ENCODE peak calls at places on chromosomes 16 and 17, in ten cellular contexts. One of them, this sample, is unnamed.

GRCh38 chr16:82638095-82638798 is 11.5 kb downstream of the CDH13 start:
- DNase-seq in effector memory CD4-positive, alpha-beta T cell: no peak
- DNase-seq in substantia nigra: no peak
- DNase-seq in body of pancreas: no peak
- DNase-seq in GM23338: no peak
- DNase-seq in heart right ventricle: no peak
- DNase-seq in aorta: no peak
- DNase-seq in neural progenitor cell: no peak
- DNase-seq in CD4-positive, alpha-beta memory T cell: no peak
- DNase-seq in Peyer's patch: no peak
- DNase-seq in this sample: no peak

GRCh38 chr17:17346428-17347233 is 43.5 kb downstream of the NT5M start:
- DNase-seq in effector memory CD4-positive, alpha-beta T cell: no peak
- DNase-seq in substantia nigra: no peak
- DNase-seq in body of pancreas: no peak
- DNase-seq in GM23338: no peak
- DNase-seq in heart right ventricle: no peak
- DNase-seq in aorta: peak; percentile 61
- DNase-seq in neural progenitor cell: no peak
- DNase-seq in CD4-positive, alpha-beta memory T cell: peak; percentile 13
- DNase-seq in Peyer's patch: peak; percentile 31
- DNase-seq in this sample: no peak

GRCh38 chr17:76501018-76501826 is at the start of gene RHBDF2:
- DNase-seq in effector memory CD4-positive, alpha-beta T cell: peak; percentile 92
- DNase-seq in substantia nigra: peak; percentile 84
- DNase-seq in body of pancreas: peak; percentile 96
- DNase-seq in GM23338: peak; percentile 90
- DNase-seq in heart right ventricle: peak; percentile 94
- DNase-seq in aorta: peak; percentile 96
- DNase-seq in neural progenitor cell: peak; percentile 94
- DNase-seq in CD4-positive, alpha-beta memory T cell: peak; percentile 92
- DNase-seq in Peyer's patch: peak; percentile 97
- DNase-seq in this sample: peak; percentile 78

GRCh38 chr17:39153541-39154111 is 2.2 kb upstream of the PLXDC1 start:
- DNase-seq in effector memory CD4-positive, alpha-beta T cell: peak; percentile 84
- DNase-seq in substantia nigra: peak; percentile 85
- DNase-seq in body of pancreas: peak; percentile 88
- DNase-seq in GM23338: peak; percentile 78
- DNase-seq in heart right ventricle: peak; percentile 92
- DNase-seq in aorta: peak; percentile 97
- DNase-seq in neural progenitor cell: peak; percentile 88
- DNase-seq in CD4-positive, alpha-beta memory T cell: peak; percentile 93
- DNase-seq in Peyer's patch: peak; percentile 96
- DNase-seq in this sample: peak; percentile 90

GRCh38 chr17:50270430-50271172 is 3.7 kb upstream of the TMEM92 start:
- DNase-seq in effector memory CD4-positive, alpha-beta T cell: no peak
- DNase-seq in substantia nigra: peak; percentile 14
- DNase-seq in body of pancreas: no peak
- DNase-seq in GM23338: peak; percentile 38
- DNase-seq in heart right ventricle: peak; percentile 37
- DNase-seq in aorta: no peak
- DNase-seq in neural progenitor cell: peak; percentile 50
- DNase-seq in CD4-positive, alpha-beta memory T cell: no peak
- DNase-seq in Peyer's patch: peak; percentile 53
- DNase-seq in this sample: no peak

GRCh38 chr16:53952215-53953208 is 248.6 kb downstream of the FTO start:
- DNase-seq in effector memory CD4-positive, alpha-beta T cell: no peak
- DNase-seq in substantia nigra: no peak
- DNase-seq in body of pancreas: no peak
- DNase-seq in GM23338: no peak
- DNase-seq in heart right ventricle: no peak
- DNase-seq in aorta: no peak
- DNase-seq in neural progenitor cell: no peak
- DNase-seq in CD4-positive, alpha-beta memory T cell: no peak
- DNase-seq in Peyer's patch: no peak
- DNase-seq in this sample: no peak

GRCh38 chr16:15672514-15673167 is 22.6 kb downstream of the NDE1 start:
- DNase-seq in effector memory CD4-positive, alpha-beta T cell: peak; percentile 77
- DNase-seq in substantia nigra: peak; percentile 84
- DNase-seq in body of pancreas: peak; percentile 85
- DNase-seq in GM23338: peak; percentile 8
- DNase-seq in heart right ventricle: peak; percentile 83
- DNase-seq in aorta: peak; percentile 94
- DNase-seq in neural progenitor cell: no peak
- DNase-seq in CD4-positive, alpha-beta memory T cell: peak; percentile 94
- DNase-seq in Peyer's patch: peak; percentile 93
- DNase-seq in this sample: no peak

GRCh38 chr17:42424991-42425610 is 2.0 kb upstream of the CAVIN1 start:
- DNase-seq in effector memory CD4-positive, alpha-beta T cell: no peak
- DNase-seq in substantia nigra: no peak
- DNase-seq in body of pancreas: no peak
- DNase-seq in GM23338: no peak
- DNase-seq in heart right ventricle: no peak
- DNase-seq in aorta: no peak
- DNase-seq in neural progenitor cell: no peak
- DNase-seq in CD4-positive, alpha-beta memory T cell: no peak
- DNase-seq in Peyer's patch: no peak
- DNase-seq in this sample: no peak

GRCh38 chr16:13421726-13422125 is 498.2 kb upstream of the ERCC4 start:
- DNase-seq in effector memory CD4-positive, alpha-beta T cell: no peak
- DNase-seq in substantia nigra: no peak
- DNase-seq in body of pancreas: no peak
- DNase-seq in GM23338: peak; percentile 34
- DNase-seq in heart right ventricle: no peak
- DNase-seq in aorta: no peak
- DNase-seq in neural progenitor cell: no peak
- DNase-seq in CD4-positive, alpha-beta memory T cell: no peak
- DNase-seq in Peyer's patch: no peak
- DNase-seq in this sample: no peak

GRCh38 chr17:35368086-35368824 is 5.2 kb downstream of the SLFN11 start:
- DNase-seq in effector memory CD4-positive, alpha-beta T cell: no peak
- DNase-seq in substantia nigra: peak; percentile 24
- DNase-seq in body of pancreas: peak; percentile 46
- DNase-seq in GM23338: peak; percentile 41
- DNase-seq in heart right ventricle: no peak
- DNase-seq in aorta: no peak
- DNase-seq in neural progenitor cell: no peak
- DNase-seq in CD4-positive, alpha-beta memory T cell: peak; percentile 44
- DNase-seq in Peyer's patch: peak; percentile 66
- DNase-seq in this sample: no peak

GRCh38 chr17:28712037-28712704 is 483 bp upstream of the PROCA1 start:
- DNase-seq in effector memory CD4-positive, alpha-beta T cell: peak; percentile 49
- DNase-seq in substantia nigra: peak; percentile 21
- DNase-seq in body of pancreas: peak; percentile 39
- DNase-seq in GM23338: peak; percentile 83
- DNase-seq in heart right ventricle: peak; percentile 68
- DNase-seq in aorta: peak; percentile 84
- DNase-seq in neural progenitor cell: peak; percentile 80
- DNase-seq in CD4-positive, alpha-beta memory T cell: peak; percentile 79
- DNase-seq in Peyer's patch: peak; percentile 82
- DNase-seq in this sample: no peak
- H3K27ac ChIP-seq in effector memory CD4-positive, alpha-beta T cell: peak overlapping the region; percentile 74
- H3K27ac ChIP-seq in substantia nigra: peak overlapping the region; percentile 68
- H3K27ac ChIP-seq in body of pancreas: no peak overlapping the region
- H3K27ac ChIP-seq in GM23338: peak overlapping the region; percentile 99
- H3K27ac ChIP-seq in heart right ventricle: peak overlapping the region; percentile 91
- H3K27ac ChIP-seq in aorta: no peak overlapping the region
- H3K27ac ChIP-seq in neural progenitor cell: peak overlapping the region; percentile 87
- H3K27ac ChIP-seq in CD4-positive, alpha-beta memory T cell: peak overlapping the region; percentile 85
- H3K27ac ChIP-seq in Peyer's patch: peak overlapping the region; percentile 85
- H3K27ac ChIP-seq in this sample: peak overlapping the region; percentile 97

GRCh38 chr17:65183736-65184135 is 46.6 kb downstream of the RGS9 start:
- DNase-seq in effector memory CD4-positive, alpha-beta T cell: no peak
- DNase-seq in substantia nigra: no peak
- DNase-seq in body of pancreas: no peak
- DNase-seq in GM23338: peak; percentile 97
- DNase-seq in heart right ventricle: no peak
- DNase-seq in aorta: no peak
- DNase-seq in neural progenitor cell: peak; percentile 76
- DNase-seq in CD4-positive, alpha-beta memory T cell: no peak
- DNase-seq in Peyer's patch: no peak
- DNase-seq in this sample: peak; percentile 65

GRCh38 chr17:65185060-65185459 is 47.9 kb downstream of the RGS9 start:
- DNase-seq in effector memory CD4-positive, alpha-beta T cell: no peak
- DNase-seq in substantia nigra: no peak
- DNase-seq in body of pancreas: no peak
- DNase-seq in GM23338: no peak
- DNase-seq in heart right ventricle: no peak
- DNase-seq in aorta: no peak
- DNase-seq in neural progenitor cell: no peak
- DNase-seq in CD4-positive, alpha-beta memory T cell: no peak
- DNase-seq in Peyer's patch: no peak
- DNase-seq in this sample: no peak

GRCh38 chr17:65184235-65184959 is 47.2 kb downstream of the RGS9 start:
- DNase-seq in effector memory CD4-positive, alpha-beta T cell: no peak
- DNase-seq in substantia nigra: no peak
- DNase-seq in body of pancreas: no peak
- DNase-seq in GM23338: no peak
- DNase-seq in heart right ventricle: no peak
- DNase-seq in aorta: no peak
- DNase-seq in neural progenitor cell: no peak
- DNase-seq in CD4-positive, alpha-beta memory T cell: no peak
- DNase-seq in Peyer's patch: no peak
- DNase-seq in this sample: no peak

GRCh38 chr17:65181237-65182061 is 44.3 kb downstream of the RGS9 start:
- DNase-seq in effector memory CD4-positive, alpha-beta T cell: no peak
- DNase-seq in substantia nigra: no peak
- DNase-seq in body of pancreas: no peak
- DNase-seq in GM23338: no peak
- DNase-seq in heart right ventricle: no peak
- DNase-seq in aorta: no peak
- DNase-seq in neural progenitor cell: no peak
- DNase-seq in CD4-positive, alpha-beta memory T cell: no peak
- DNase-seq in Peyer's patch: no peak
- DNase-seq in this sample: no peak

DNA sequence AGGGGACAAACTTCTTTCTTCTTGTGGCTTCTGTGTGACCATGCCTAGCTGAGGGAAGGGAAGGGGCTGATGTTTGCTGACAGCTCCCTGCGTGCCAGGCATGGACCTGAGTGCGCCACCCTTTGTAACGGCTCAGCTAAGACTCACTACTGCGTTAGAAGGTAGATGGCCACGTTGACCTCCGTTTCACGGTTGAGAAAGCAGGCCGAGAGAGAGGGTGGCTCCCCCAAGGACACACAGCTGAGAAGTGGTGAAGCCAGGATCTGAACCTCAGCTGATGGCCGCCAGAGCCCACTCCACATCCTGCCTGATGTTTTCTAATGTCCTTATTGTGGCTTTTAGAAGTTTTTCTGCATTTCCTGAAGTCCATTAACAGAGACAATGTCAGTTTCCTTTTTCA is 45.1 kb downstream of the RGS9 start:
- DNase-seq in effector memory CD4-positive, alpha-beta T cell: no peak
- DNase-seq in substantia nigra: no peak
- DNase-seq in body of pancreas: no peak
- DNase-seq in GM23338: no peak
- DNase-seq in heart right ventricle: no peak
- DNase-seq in aorta: no peak
- DNase-seq in neural progenitor cell: no peak
- DNase-seq in CD4-positive, alpha-beta memory T cell: no peak
- DNase-seq in Peyer's patch: no peak
- DNase-seq in this sample: no peak
- H3K27ac ChIP-seq in effector memory CD4-positive, alpha-beta T cell: no peak overlapping the region
- H3K27ac ChIP-seq in substantia nigra: no peak overlapping the region
- H3K27ac ChIP-seq in body of pancreas: no peak overlapping the region
- H3K27ac ChIP-seq in GM23338: peak overlapping the region; percentile 60
- H3K27ac ChIP-seq in heart right ventricle: no peak overlapping the region
- H3K27ac ChIP-seq in aorta: no peak overlapping the region
- H3K27ac ChIP-seq in neural progenitor cell: no peak overlapping the region
- H3K27ac ChIP-seq in CD4-positive, alpha-beta memory T cell: peak overlapping the region; percentile 30
- H3K27ac ChIP-seq in Peyer's patch: no peak overlapping the region
- H3K27ac ChIP-seq in this sample: no peak overlapping the region

GRCh38 chr16:3960049-3960809 is 79.7 kb upstream of the CREBBP start:
- DNase-seq in effector memory CD4-positive, alpha-beta T cell: no peak
- DNase-seq in substantia nigra: no peak
- DNase-seq in body of pancreas: no peak
- DNase-seq in GM23338: no peak
- DNase-seq in heart right ventricle: no peak
- DNase-seq in aorta: peak; percentile 56
- DNase-seq in neural progenitor cell: peak; percentile 26
- DNase-seq in CD4-positive, alpha-beta memory T cell: no peak
- DNase-seq in Peyer's patch: no peak
- DNase-seq in this sample: no peak

GRCh38 chr16:3961449-3961849 is 80.9 kb upstream of the CREBBP start:
- DNase-seq in effector memory CD4-positive, alpha-beta T cell: no peak
- DNase-seq in substantia nigra: peak; percentile 55
- DNase-seq in body of pancreas: peak; percentile 70
- DNase-seq in GM23338: peak; percentile 48
- DNase-seq in heart right ventricle: no peak
- DNase-seq in aorta: peak; percentile 77
- DNase-seq in neural progenitor cell: no peak
- DNase-seq in CD4-positive, alpha-beta memory T cell: no peak
- DNase-seq in Peyer's patch: no peak
- DNase-seq in this sample: no peak

GRCh38 chr16:3963203-3963602 is 82.7 kb upstream of the CREBBP start:
- DNase-seq in effector memory CD4-positive, alpha-beta T cell: peak; percentile 47
- DNase-seq in substantia nigra: no peak
- DNase-seq in body of pancreas: no peak
- DNase-seq in GM23338: peak; percentile 24
- DNase-seq in heart right ventricle: no peak
- DNase-seq in aorta: peak; percentile 43
- DNase-seq in neural progenitor cell: no peak
- DNase-seq in CD4-positive, alpha-beta memory T cell: peak; percentile 85
- DNase-seq in Peyer's patch: no peak
- DNase-seq in this sample: no peak

GRCh38 chr16:3957344-3957980 is 76.9 kb upstream of the CREBBP start:
- DNase-seq in effector memory CD4-positive, alpha-beta T cell: no peak
- DNase-seq in substantia nigra: no peak
- DNase-seq in body of pancreas: no peak
- DNase-seq in GM23338: peak; percentile 17
- DNase-seq in heart right ventricle: no peak
- DNase-seq in aorta: peak; percentile 61
- DNase-seq in neural progenitor cell: no peak
- DNase-seq in CD4-positive, alpha-beta memory T cell: no peak
- DNase-seq in Peyer's patch: no peak
- DNase-seq in this sample: no peak

DNA sequence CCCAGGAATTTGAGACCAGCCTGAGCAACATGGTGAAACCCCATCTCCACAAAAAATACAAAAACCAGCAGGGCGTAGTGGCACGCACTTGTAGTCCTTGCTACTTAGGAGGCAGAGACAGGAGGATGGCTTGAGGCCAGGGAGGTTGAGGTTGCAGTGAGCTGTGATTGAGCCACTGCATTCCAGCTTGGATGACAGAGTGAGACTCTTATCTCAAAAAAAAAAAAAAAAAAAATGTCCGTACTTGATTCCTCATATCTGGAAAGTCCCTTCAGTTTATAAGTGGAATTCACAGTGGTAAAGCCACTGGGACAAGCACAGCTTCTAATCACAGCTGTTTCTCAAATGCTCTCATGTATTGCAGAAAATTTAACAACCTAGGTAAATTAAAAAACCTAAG is 78.6 kb upstream of the CREBBP start:
- DNase-seq in effector memory CD4-positive, alpha-beta T cell: no peak
- DNase-seq in substantia nigra: no peak
- DNase-seq in body of pancreas: peak; percentile 54
- DNase-seq in GM23338: no peak
- DNase-seq in heart right ventricle: no peak
- DNase-seq in aorta: peak; percentile 74
- DNase-seq in neural progenitor cell: no peak
- DNase-seq in CD4-positive, alpha-beta memory T cell: no peak
- DNase-seq in Peyer's patch: no peak
- DNase-seq in this sample: no peak
- H3K27ac ChIP-seq in effector memory CD4-positive, alpha-beta T cell: no peak overlapping the region
- H3K27ac ChIP-seq in substantia nigra: no peak overlapping the region
- H3K27ac ChIP-seq in body of pancreas: no peak overlapping the region
- H3K27ac ChIP-seq in GM23338: no peak overlapping the region
- H3K27ac ChIP-seq in heart right ventricle: no peak overlapping the region
- H3K27ac ChIP-seq in aorta: no peak overlapping the region
- H3K27ac ChIP-seq in neural progenitor cell: no peak overlapping the region
- H3K27ac ChIP-seq in CD4-positive, alpha-beta memory T cell: no peak overlapping the region
- H3K27ac ChIP-seq in Peyer's patch: no peak overlapping the region
- H3K27ac ChIP-seq in this sample: no peak overlapping the region

GRCh38 chr16:2428787-2429036 is 535 bp upstream of the CCNF start:
- DNase-seq in effector memory CD4-positive, alpha-beta T cell: no peak
- DNase-seq in substantia nigra: no peak
- DNase-seq in body of pancreas: no peak
- DNase-seq in GM23338: no peak
- DNase-seq in heart right ventricle: no peak
- DNase-seq in aorta: no peak
- DNase-seq in neural progenitor cell: no peak
- DNase-seq in CD4-positive, alpha-beta memory T cell: no peak
- DNase-seq in Peyer's patch: no peak
- DNase-seq in this sample: no peak
- H3K27ac ChIP-seq in effector memory CD4-positive, alpha-beta T cell: peak overlapping the region; percentile 42
- H3K27ac ChIP-seq in substantia nigra: peak overlapping the region; percentile 68
- H3K27ac ChIP-seq in body of pancreas: peak overlapping the region; percentile 37
- H3K27ac ChIP-seq in GM23338: no peak overlapping the region
- H3K27ac ChIP-seq in heart right ventricle: peak overlapping the region; percentile 80
- H3K27ac ChIP-seq in aorta: no peak overlapping the region
- H3K27ac ChIP-seq in neural progenitor cell: no peak overlapping the region
- H3K27ac ChIP-seq in CD4-positive, alpha-beta memory T cell: peak overlapping the region; percentile 52
- H3K27ac ChIP-seq in Peyer's patch: peak overlapping the region; percentile 60
- H3K27ac ChIP-seq in this sample: peak overlapping the region; percentile 63